ENCODE peak calls at places on chromosomes 2 and 18, in seven cellular contexts. Z is cerebellar cortex, D is glomerular endothelial cell, J is skeletal muscle cell, H is ELR, X is C1 segment of cervical spinal cord, Q is endothelial cell. I is an unnamed sample.

GRCh38 chr18:68837665-68838390 is 39.9 kb downstream of the CCDC102B start:
- DNase-seq in Z (no peak), D (no peak), J (no peak), H (peak), X (no peak), Q (no peak), I (peak)

GRCh38 chr2:125853626-125854025 is 802.3 kb upstream of the GYPC start:
- DNase-seq in Z (no peak), D (no peak), J (no peak), H (no peak), X (no peak), Q (no peak), I (no peak)

GRCh38 chr2:127647242-127648190 is 1.6 kb downstream of the GPR17 start:
- DNase-seq in Z (no peak), D (no peak), J (no peak), H (peak), X (no peak), Q (no peak), I (peak)

GRCh38 chr2:8408560-8409460 is 273.0 kb upstream of the ID2 start:
- DNase-seq in Z (no peak), D (no peak), J (no peak), H (no peak), X (no peak), Q (no peak), I (no peak)

GRCh38 chr18:5455644-5456043 is 88.2 kb downstream of the EPB41L3 start:
- DNase-seq in Z (peak), D (no peak), J (peak), H (no peak), X (peak), Q (no peak), I (peak)

GRCh38 chr2:120831891-120832290 is 96.2 kb downstream of the GLI2 start:
- DNase-seq in Z (peak), D (no peak), J (no peak), H (no peak), X (no peak), Q (no peak), I (no peak)

GRCh38 chr18:71134122-71134521 is 845.3 kb downstream of the SOCS6 start:
- DNase-seq in Z (no peak), D (no peak), J (no peak), H (no peak), X (no peak), Q (no peak), I (no peak)

GRCh38 chr2:43083278-43083677 is 143.1 kb downstream of the ZFP36L2 start:
- DNase-seq in Z (no peak), D (no peak), J (no peak), H (no peak), X (no peak), Q (no peak), I (no peak)

GRCh38 chr2:172098650-172099471 is 3.8 kb downstream of the DLX2 start:
- DNase-seq in Z (peak), D (no peak), J (no peak), H (peak), X (no peak), Q (no peak), I (peak)

GRCh38 chr18:1954583-1955312 is 616.6 kb downstream of the METTL4 start:
- DNase-seq in Z (no peak), D (no peak), J (no peak), H (no peak), X (no peak), Q (no peak), I (no peak)

GRCh38 chr2:239762106-239762505 is 263.0 kb downstream of the NDUFA10 start:
- DNase-seq in Z (no peak), D (no peak), J (no peak), H (no peak), X (no peak), Q (no peak), I (no peak)

GRCh38 chr2:43039376-43040080 is 186.9 kb downstream of the ZFP36L2 start:
- DNase-seq in Z (no peak), D (no peak), J (no peak), H (no peak), X (no peak), Q (no peak), I (no peak)

GRCh38 chr2:236870401-236870800 is 215.3 kb upstream of the COPS8 start:
- DNase-seq in Z (no peak), D (no peak), J (no peak), H (no peak), X (no peak), Q (no peak), I (no peak)

GRCh38 chr18:48540329-48541025 is 1.6 kb downstream of the CTIF start:
- DNase-seq in Z (peak), D (no peak), J (no peak), H (peak), X (peak), Q (peak), I (peak)